ENCODE peak calls at places on chromosomes 16 and 17, in eight cellular contexts. M is LHCN-M2; J is caudate nucleus; P is stimulated activated naive CD4-positive, alpha-beta T cell; Y is neural progenitor cell; B is iris pigment epithelial cell; Q is GM23338; N is activated naive CD4-positive, alpha-beta T cell treated with anti-CD3 and anti-CD28 coated beads for 36 hours. X is an unnamed sample.

GRCh38 chr17:27466748-27467375 is 10.6 kb downstream of the KSR1 start:
- DNase-seq in M (no peak), J (no peak), P (no peak), Y (no peak), B (no peak), Q (no peak), N (peak), X (no peak)

GRCh38 chr17:40524243-40524965 is 23.0 kb upstream of the TNS4 start:
- DNase-seq in M (no peak), J (no peak), P (no peak), Y (no peak), B (no peak), Q (no peak), N (no peak), X (no peak)

GRCh38 chr16:22005746-22006145 is 2.2 kb upstream of the MOSMO start:
- DNase-seq in M (no peak), J (no peak), P (no peak), Y (no peak), B (no peak), Q (no peak), N (no peak), X (no peak)

GRCh38 chr17:66711403-66711802 is 123.5 kb upstream of the CACNG5 start:
- DNase-seq in M (no peak), J (no peak), P (no peak), Y (no peak), B (no peak), Q (no peak), N (no peak), X (no peak)

GRCh38 chr16:50195276-50195675 is 42.2 kb downstream of the TENT4B start:
- DNase-seq in M (peak), J (no peak), P (no peak), Y (no peak), B (peak), Q (no peak), N (no peak), X (peak)

GRCh38 chr17:35809855-35810461 is 674 bp downstream of the TAF15 start:
- DNase-seq in M (peak), J (no peak), P (no peak), Y (no peak), B (peak), Q (no peak), N (peak), X (no peak)

GRCh38 chr17:75869282-75870141 is 8.9 kb downstream of the TRIM47 start:
- DNase-seq in M (no peak), J (peak), P (no peak), Y (no peak), B (peak), Q (peak), N (no peak), X (peak)

GRCh38 chr16:23836404-23837291 is 865 bp downstream of the PRKCB start:
- DNase-seq in M (no peak), J (peak), P (peak), Y (peak), B (no peak), Q (peak), N (peak), X (no peak)

GRCh38 chr17:75542184-75542583 is 16.7 kb downstream of the LLGL2 start:
- DNase-seq in M (no peak), J (no peak), P (no peak), Y (no peak), B (no peak), Q (no peak), N (no peak), X (no peak)

GRCh38 chr16:86525696-86526095 is 15.4 kb downstream of the FOXF1 start:
- DNase-seq in M (no peak), J (no peak), P (no peak), Y (no peak), B (no peak), Q (no peak), N (no peak), X (no peak)

GRCh38 chr17:9768381-9768934 is 22.9 kb downstream of the DHRS7C start:
- DNase-seq in M (peak), J (no peak), P (no peak), Y (peak), B (peak), Q (peak), N (no peak), X (peak)

GRCh38 chr17:76909971-76910760 is 42.0 kb downstream of the MGAT5B start:
- DNase-seq in M (peak), J (no peak), P (no peak), Y (peak), B (peak), Q (peak), N (peak), X (peak)

GRCh38 chr17:50392621-50393020 is 4.7 kb downstream of the LRRC59 start:
- DNase-seq in M (no peak), J (no peak), P (no peak), Y (no peak), B (no peak), Q (no peak), N (no peak), X (no peak)

GRCh38 chr17:4559851-4560820 is at the start of gene GGT6:
- DNase-seq in M (no peak), J (no peak), P (no peak), Y (no peak), B (no peak), Q (no peak), N (no peak), X (no peak)

GRCh38 chr17:41511130-41511529 is 5.7 kb upstream of the KRT13 start:
- DNase-seq in M (no peak), J (no peak), P (no peak), Y (peak), B (no peak), Q (no peak), N (no peak), X (no peak)

GRCh38 chr17:60748232-60748631 is 70.6 kb downstream of the BCAS3 start:
- DNase-seq in M (no peak), J (no peak), P (no peak), Y (no peak), B (no peak), Q (peak), N (no peak), X (no peak)

GRCh38 chr17:43034623-43035293 is 9.7 kb downstream of the RND2 start:
- DNase-seq in M (no peak), J (no peak), P (no peak), Y (no peak), B (no peak), Q (no peak), N (no peak), X (no peak)

GRCh38 chr17:19752216-19753048 is 4.3 kb upstream of the ALDH3A1 start:
- DNase-seq in M (no peak), J (no peak), P (no peak), Y (no peak), B (no peak), Q (no peak), N (no peak), X (no peak)

GRCh38 chr16:58638148-58639036 is 8.8 kb upstream of the CNOT1 start:
- DNase-seq in M (peak), J (no peak), P (no peak), Y (peak), B (peak), Q (peak), N (peak), X (peak)

GRCh38 chr17:8857919-8858318 is 9.6 kb downstream of the PIK3R6 start:
- DNase-seq in M (no peak), J (no peak), P (no peak), Y (no peak), B (peak), Q (peak), N (peak), X (peak)

GRCh38 chr16:2529061-2529931 is 1.9 kb downstream of the CEMP1 start:
- DNase-seq in M (no peak), J (no peak), P (no peak), Y (no peak), B (no peak), Q (peak), N (no peak), X (no peak)

GRCh38 chr17:49525831-49526741 is 31.0 kb downstream of the NGFR start:
- DNase-seq in M (no peak), J (no peak), P (no peak), Y (no peak), B (no peak), Q (no peak), N (no peak), X (no peak)

GRCh38 chr16:11203111-11203623 is 52.8 kb downstream of the SOCS1 start:
- DNase-seq in M (no peak), J (no peak), P (no peak), Y (no peak), B (no peak), Q (no peak), N (no peak), X (no peak)

GRCh38 chr16:56789360-56789759 is 59.4 kb downstream of the NUP93 start:
- DNase-seq in M (peak), J (no peak), P (no peak), Y (no peak), B (peak), Q (no peak), N (peak), X (peak)

GRCh38 chr17:69734656-69735055 is 320.2 kb downstream of the MAP2K6 start:
- DNase-seq in M (peak), J (no peak), P (no peak), Y (no peak), B (no peak), Q (no peak), N (no peak), X (no peak)

GRCh38 chr17:75262112-75262606 is 480 bp downstream of the MRPS7 start:
- DNase-seq in M (no peak), J (no peak), P (no peak), Y (peak), B (peak), Q (peak), N (no peak), X (peak)

GRCh38 chr17:49216482-49216881 is 6.0 kb downstream of the ABI3 start:
- DNase-seq in M (no peak), J (no peak), P (no peak), Y (no peak), B (no peak), Q (no peak), N (no peak), X (no peak)

GRCh38 chr16:73319747-73320146 is 271.8 kb upstream of the ZFHX3 start:
- DNase-seq in M (no peak), J (no peak), P (no peak), Y (peak), B (no peak), Q (peak), N (no peak), X (peak)

GRCh38 chr17:68184816-68185436 is 62.9 kb upstream of the AMZ2 start:
- DNase-seq in M (no peak), J (no peak), P (peak), Y (no peak), B (no peak), Q (no peak), N (peak), X (no peak)

GRCh38 chr17:50833396-50834125 is 1.8 kb upstream of the WFIKKN2 start:
- DNase-seq in M (no peak), J (no peak), P (no peak), Y (no peak), B (no peak), Q (no peak), N (no peak), X (no peak)

GRCh38 chr17:27402943-27403342 is 53.3 kb upstream of the KSR1 start:
- DNase-seq in M (no peak), J (no peak), P (no peak), Y (no peak), B (no peak), Q (no peak), N (no peak), X (no peak)

GRCh38 chr17:67059372-67059771 is 15.0 kb downstream of the CACNG1 start:
- DNase-seq in M (no peak), J (no peak), P (no peak), Y (no peak), B (no peak), Q (no peak), N (no peak), X (no peak)

GRCh38 chr16:50251375-50252081 is 14.8 kb upstream of the ADCY7 start:
- DNase-seq in M (peak), J (no peak), P (no peak), Y (no peak), B (peak), Q (no peak), N (no peak), X (peak)

GRCh38 chr17:80432350-80432955 is 17.5 kb downstream of the ENDOV start:
- DNase-seq in M (no peak), J (no peak), P (no peak), Y (no peak), B (no peak), Q (no peak), N (no peak), X (no peak)

X was measured in M059J.